ENCODE peak calls at places on chromosomes 4 and X, in six cellular contexts. S, C, A, B, W and N are unnamed samples.

GRCh38 chr4:25830545-25830944 is 32.2 kb downstream of the SEL1L3 start:
- DNase-seq in S (no peak), W (no peak), A (no peak), B (no peak), C (no peak), N (no peak)

GRCh38 chrX:71292669-71293379 is 8.7 kb upstream of the ITGB1BP2 start:
- DNase-seq in C (no peak), B (no peak), W (no peak), A (no peak), S (no peak), N (no peak)

GRCh38 chr4:141016117-141016798 is 117.0 kb downstream of the RNF150 start:
- DNase-seq in W (no peak), A (no peak), C (no peak), S (no peak), B (no peak), N (no peak)

GRCh38 chr4:114012749-114013148 is 33.3 kb upstream of the ARSJ start:
- DNase-seq in W (no peak), C (no peak), S (no peak), B (no peak), A (no peak), N (no peak)

GRCh38 chr4:55312491-55313101 is 33.4 kb upstream of the SRD5A3 start:
- DNase-seq in S (peak; percentile 41), W (no peak), C (peak; percentile 36), A (no peak), B (peak; percentile 54), N (peak; percentile 63)

GRCh38 chrX:134236690-134237362 is at the start of gene CCDC160:
- DNase-seq in B (peak; percentile 78), C (peak; percentile 25), S (no peak), A (peak; percentile 14), W (peak; percentile 28), N (peak; percentile 90)

GRCh38 chrX:72620550-72621145 is 48.0 kb upstream of the HDAC8 start:
- DNase-seq in C (peak; percentile 55), A (no peak), S (peak; percentile 46), W (peak; percentile 55), B (no peak), N (no peak)

GRCh38 chrX:53374923-53375322 is 47.5 kb downstream of the SMC1A start:
- DNase-seq in C (no peak), S (no peak), W (no peak), A (no peak), B (no peak), N (no peak)

GRCh38 chrX:15107367-15107988 is 162.4 kb downstream of the ASB9 start:
- DNase-seq in B (no peak), W (no peak), S (peak; percentile 11), C (no peak), A (no peak), N (no peak)

GRCh38 chrX:40938418-40938817 is 146.8 kb upstream of the USP9X start:
- DNase-seq in W (no peak), S (peak; percentile 7), A (no peak), C (no peak), B (no peak), N (no peak)

GRCh38 chrX:45070116-45071007 is 130.3 kb downstream of the DIPK2B start:
- DNase-seq in S (peak; percentile 77), B (no peak), C (peak; percentile 41), A (no peak), W (peak; percentile 4), N (no peak)

GRCh38 chr4:8598391-8599090 is 6.0 kb downstream of the CPZ start:
- DNase-seq in S (no peak), B (no peak), A (no peak), W (no peak), C (no peak), N (no peak)

GRCh38 chr4:19850909-19851308 is 400.8 kb upstream of the SLIT2 start:
- DNase-seq in C (no peak), A (no peak), S (peak; percentile 14), B (no peak), W (no peak), N (no peak)

GRCh38 chr4:56613101-56613862 is 67.8 kb downstream of the HOPX start:
- DNase-seq in A (no peak), B (no peak), S (no peak), W (no peak), C (no peak), N (no peak)

GRCh38 chrX:129698150-129698549 is 40.6 kb upstream of the XPNPEP2 start:
- DNase-seq in S (no peak), W (peak; percentile 33), A (no peak), C (no peak), B (no peak), N (no peak)

GRCh38 chrX:132957211-132958085 is 981 bp downstream of the HS6ST2 start:
- DNase-seq in B (peak; percentile 58), A (no peak), S (peak; percentile 43), C (peak; percentile 23), W (no peak), N (no peak)

GRCh38 chrX:44245730-44246129 is 97.7 kb downstream of the EFHC2 start:
- DNase-seq in S (no peak), B (no peak), C (no peak), A (no peak), W (no peak), N (no peak)

GRCh38 chr4:138576684-138577083 is 334.5 kb upstream of the SLC7A11 start:
- DNase-seq in A (no peak), S (peak; percentile 73), W (peak; percentile 4), C (no peak), B (no peak), N (peak; percentile 55)

GRCh38 chrX:21926527-21927278 is 13.8 kb upstream of the SMS start:
- DNase-seq in A (no peak), C (no peak), B (no peak), S (peak; percentile 84), W (peak; percentile 77), N (no peak)

GRCh38 chr4:146957252-146957651 is 11.6 kb upstream of the TTC29 start:
- DNase-seq in A (no peak), W (no peak), C (no peak), B (no peak), S (peak; percentile 4), N (no peak)

GRCh38 chrX:4547218-4547836 is 833.9 kb upstream of the PRKX start:
- DNase-seq in W (peak; percentile 4), B (peak; percentile 61), S (peak; percentile 82), A (peak; percentile 12), C (peak; percentile 27), N (peak; percentile 86)

GRCh38 chr4:122968227-122968812 is 45.9 kb upstream of the NUDT6 start:
- DNase-seq in C (no peak), A (no peak), B (no peak), W (no peak), S (peak; percentile 67), N (no peak)

GRCh38 chrX:703466-704210 is 73.0 kb downstream of the SHOX start:
- DNase-seq in A (no peak), S (no peak), C (no peak), B (no peak), W (no peak), N (peak; percentile 2)

GRCh38 chr4:37244583-37245390 is at the start of gene NWD2:
- DNase-seq in B (peak; percentile 44), S (peak; percentile 2), C (peak; percentile 18), W (no peak), A (no peak), N (peak; percentile 82)

GRCh38 chr4:99210789-99211188 is 8.3 kb downstream of the ADH6 start:
- DNase-seq in A (no peak), S (no peak), C (no peak), B (no peak), W (no peak), N (no peak)

GRCh38 chr4:169066934-169067333 is 56.9 kb upstream of the CBR4 start:
- DNase-seq in B (no peak), C (no peak), S (no peak), A (no peak), W (no peak), N (no peak)
- H3K4me1 ChIP-seq in B (peaks cover 6% of the 10 kb centered on the region), C (no peaks in the 10 kb centered on the region), S (peaks cover 27% of the 10 kb centered on the region), A (no peaks in the 10 kb centered on the region), W (peaks cover 33% of the 10 kb centered on the region), N (peaks cover 3% of the 10 kb centered on the region)

GRCh38 chrX:128436397-128437103 is 384.3 kb upstream of the ACTRT1 start:
- DNase-seq in S (peak; percentile 2), B (no peak), W (no peak), C (no peak), A (no peak), N (no peak)

GRCh38 chrX:128439159-128439558 is 387.0 kb upstream of the ACTRT1 start:
- DNase-seq in S (no peak), B (no peak), A (no peak), C (no peak), W (no peak), N (no peak)

GRCh38 chrX:128438082-128438481 is 385.9 kb upstream of the ACTRT1 start:
- DNase-seq in W (no peak), B (no peak), S (no peak), C (no peak), A (no peak), N (no peak)
- H3K27ac ChIP-seq in W (no peak overlapping the region), B (no peak overlapping the region), S (no peak overlapping the region), C (no peak overlapping the region), A (no peak overlapping the region), N (no peak overlapping the region)

GRCh38 chrX:141467442-141467841 is 117.1 kb downstream of the SPANXA1 start:
- DNase-seq in C (no peak), A (no peak), S (no peak), B (no peak), W (no peak), N (peak; percentile 38)
- TF ChIP-seq CTCF in C (no peak), A (no peak), S (no peak), B (peak; percentile 45), W (no peak), N (peak; percentile 59)

DNA sequence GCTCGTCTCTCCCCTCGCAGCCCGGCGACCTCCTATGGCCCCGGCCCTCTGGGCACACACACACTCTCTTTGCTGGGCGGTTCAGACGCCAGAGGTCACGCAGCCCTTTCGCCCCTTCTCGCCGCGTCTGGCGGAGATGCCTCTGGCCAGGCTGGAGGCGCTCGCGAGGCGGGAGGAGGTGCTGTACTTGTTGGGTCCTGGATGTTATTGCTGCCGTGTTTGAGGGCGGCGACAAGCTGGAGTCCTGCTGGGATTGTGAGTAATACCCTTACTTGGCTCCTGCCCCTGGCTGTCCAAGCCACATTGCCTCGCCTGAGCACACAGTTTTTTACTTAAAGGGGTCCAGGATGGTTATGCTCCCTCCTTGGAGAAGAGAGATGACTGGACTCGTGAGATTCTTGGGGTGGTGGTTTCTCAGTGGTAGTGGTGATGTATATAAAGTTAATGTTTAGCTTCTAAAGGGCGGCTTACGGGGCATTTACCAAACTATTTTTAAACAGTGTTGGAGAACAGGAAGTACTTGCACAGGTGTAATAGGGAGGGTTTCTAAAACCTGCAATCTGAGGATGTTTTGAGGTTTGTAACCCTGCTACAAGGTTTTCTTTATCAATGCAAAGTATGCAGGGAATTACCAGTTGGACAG is 572 bp downstream of the USP53 start:
- DNase-seq in W (peak; percentile 68), A (peak; percentile 71), B (peak; percentile 92), C (peak; percentile 83), S (peak; percentile 89), N (peak; percentile 96)
- H3K4me1 ChIP-seq in W (peaks cover 58% of the 10 kb centered on the region), A (no peaks in the 10 kb centered on the region), B (peaks cover 2% of the 10 kb centered on the region), C (no peaks in the 10 kb centered on the region), S (peaks cover 6% of the 10 kb centered on the region), N (peaks cover 3% of the 10 kb centered on the region)

DNA sequence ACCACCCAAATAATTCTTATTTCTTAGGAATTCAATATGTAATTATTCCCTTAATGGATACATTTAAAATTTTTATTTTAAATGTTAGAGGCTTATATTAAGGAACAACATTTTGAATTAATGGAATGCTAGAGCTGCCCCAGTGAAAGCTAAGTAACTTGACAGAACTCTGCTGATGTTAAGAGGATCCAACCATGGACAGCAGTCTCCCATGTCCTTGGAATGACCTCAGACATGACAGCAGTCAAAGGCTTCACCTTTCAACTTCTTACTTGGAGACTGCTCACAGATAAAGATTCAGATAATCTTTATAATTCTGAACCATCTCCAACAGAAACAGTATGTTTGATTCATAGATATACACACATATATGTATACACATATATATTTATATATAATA is 17.2 kb downstream of the PDLIM3 start:
- DNase-seq in W (no peak), C (no peak), A (no peak), S (no peak), B (no peak), N (no peak)
- H3K27ac ChIP-seq in W (no peak overlapping the region), C (no peak overlapping the region), A (no peak overlapping the region), S (no peak overlapping the region), B (no peak overlapping the region), N (no peak overlapping the region)